ENCODE peak calls at places on chromosomes 16 and 17, in five cellular contexts. Y, C, O, I and E are unnamed samples. For H3K4me1, the result is how much of the 10 kb centered on the place peaks cover.

GRCh38 chr17:46978489-46979022 is 497 bp downstream of the RPRML start:
- DNase-seq in Y (peak), C (peak), O (no peak), I (no peak), E (no peak)

GRCh38 chr16:27969574-27969973 is 93.9 kb downstream of the GSG1L start:
- DNase-seq in Y (no peak), C (no peak), O (no peak), I (no peak), E (no peak)

GRCh38 chr16:82329070-82329469 is 159.0 kb upstream of the MPHOSPH6 start:
- DNase-seq in Y (no peak), C (no peak), O (no peak), I (no peak), E (no peak)

GRCh38 chr16:20901441-20902112 is 1.0 kb downstream of the LYRM1 start:
- DNase-seq in Y (peak), C (peak), O (peak), I (no peak), E (peak)

GRCh38 chr16:1171001-1171400 is 18.1 kb downstream of the CACNA1H start:
- DNase-seq in Y (no peak), C (no peak), O (no peak), I (no peak), E (no peak)

GRCh38 chr16:53421248-53421647 is 13.0 kb upstream of the RBL2 start:
- DNase-seq in Y (no peak), C (peak), O (no peak), I (no peak), E (no peak)

GRCh38 chr17:67506966-67507365 is 129.9 kb downstream of the PITPNC1 start:
- DNase-seq in Y (no peak), C (no peak), O (no peak), I (no peak), E (no peak)

GRCh38 chr16:28585674-28586073 is 11.2 kb downstream of the SULT1A2 start:
- DNase-seq in Y (no peak), C (no peak), O (no peak), I (no peak), E (no peak)

GRCh38 chr17:7263071-7263800 is 958 bp upstream of the CLDN7 start:
- DNase-seq in Y (peak), C (peak), O (peak), I (no peak), E (no peak)

GRCh38 chr17:7261377-7262191 is 694 bp downstream of the CLDN7 start:
- DNase-seq in Y (no peak), C (peak), O (no peak), I (no peak), E (no peak)

GRCh38 chr17:7260601-7261376 is 1.5 kb downstream of the CLDN7 start:
- DNase-seq in Y (no peak), C (peak), O (no peak), I (no peak), E (no peak)

GRCh38 chr17:7263801-7264078 is 1.5 kb upstream of the CLDN7 start:
- DNase-seq in Y (no peak), C (peak), O (no peak), I (no peak), E (no peak)

DNA sequence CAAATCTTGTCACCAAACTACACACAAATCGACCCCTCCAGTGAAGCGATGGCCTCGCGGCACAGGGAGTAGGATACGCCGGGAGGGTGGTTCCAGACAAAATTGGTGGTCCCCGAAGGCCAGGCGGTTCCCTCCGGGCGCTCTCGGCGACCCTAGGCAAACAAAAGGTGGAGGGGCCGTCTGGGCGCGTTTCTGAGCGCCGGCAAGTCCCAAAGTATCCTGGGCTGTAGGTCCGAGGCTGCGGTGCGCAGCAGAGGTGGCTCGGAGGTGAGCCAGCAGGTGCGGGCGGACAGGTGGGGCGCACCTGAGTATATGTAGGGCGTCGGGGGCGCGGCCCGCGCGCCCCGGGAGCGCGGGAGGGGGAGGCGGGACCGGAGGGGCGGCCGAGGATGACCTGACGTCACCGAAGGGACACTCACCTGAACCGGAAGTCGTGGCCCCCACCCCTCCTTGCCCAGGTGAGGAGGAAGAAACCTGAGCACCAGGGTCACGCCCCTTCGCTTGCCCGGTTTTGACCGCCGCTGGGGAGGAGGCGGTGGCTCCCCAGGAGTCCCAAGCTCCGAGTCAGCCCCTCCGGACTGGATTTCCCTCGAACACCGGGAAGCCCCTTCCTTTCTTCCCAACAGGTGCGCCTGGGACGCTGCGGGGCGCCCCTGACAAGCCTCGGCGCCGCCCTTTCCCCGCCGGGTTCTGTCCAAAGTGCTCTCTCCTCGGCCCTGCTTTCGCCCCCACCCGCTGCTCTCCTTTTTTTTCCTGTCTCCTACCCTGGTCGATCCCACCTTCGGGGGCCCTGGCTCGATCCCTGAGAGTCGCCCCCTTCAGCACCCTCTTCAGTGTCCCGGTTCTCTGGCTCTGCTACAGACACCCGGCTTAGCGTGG is at the start of gene CLDN7:
- DNase-seq in Y (no peak), C (peak), O (no peak), I (no peak), E (no peak)
- TF ChIP-seq JUNB in Y (no peak), C (no peak), O (no peak), I (no peak), E (no peak)

DNA sequence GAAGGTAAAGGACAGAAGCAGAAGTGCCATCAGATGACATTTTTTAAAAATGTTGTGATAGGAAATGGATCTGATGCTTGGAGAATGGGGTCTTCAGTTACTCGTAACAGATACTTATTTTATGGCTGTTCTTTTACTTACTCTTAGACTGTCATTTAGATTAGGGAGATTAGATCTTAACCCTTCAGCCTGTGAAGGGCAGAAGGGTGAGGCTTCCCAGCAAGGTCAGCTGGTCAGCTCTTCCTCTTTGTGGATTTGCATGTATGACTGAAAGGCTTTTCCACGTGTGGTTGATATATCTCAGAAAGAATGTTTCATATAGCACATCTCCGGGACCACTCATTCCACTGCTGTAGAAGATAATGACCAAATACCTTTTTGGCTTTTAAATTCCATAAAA is 27.4 kb downstream of the GRB7 start:
- DNase-seq in Y (no peak), C (no peak), O (no peak), I (no peak), E (no peak)
- H3K4me1 ChIP-seq in Y (under half), C (under half), O (under half), I (half or more), E (under half)

DNA sequence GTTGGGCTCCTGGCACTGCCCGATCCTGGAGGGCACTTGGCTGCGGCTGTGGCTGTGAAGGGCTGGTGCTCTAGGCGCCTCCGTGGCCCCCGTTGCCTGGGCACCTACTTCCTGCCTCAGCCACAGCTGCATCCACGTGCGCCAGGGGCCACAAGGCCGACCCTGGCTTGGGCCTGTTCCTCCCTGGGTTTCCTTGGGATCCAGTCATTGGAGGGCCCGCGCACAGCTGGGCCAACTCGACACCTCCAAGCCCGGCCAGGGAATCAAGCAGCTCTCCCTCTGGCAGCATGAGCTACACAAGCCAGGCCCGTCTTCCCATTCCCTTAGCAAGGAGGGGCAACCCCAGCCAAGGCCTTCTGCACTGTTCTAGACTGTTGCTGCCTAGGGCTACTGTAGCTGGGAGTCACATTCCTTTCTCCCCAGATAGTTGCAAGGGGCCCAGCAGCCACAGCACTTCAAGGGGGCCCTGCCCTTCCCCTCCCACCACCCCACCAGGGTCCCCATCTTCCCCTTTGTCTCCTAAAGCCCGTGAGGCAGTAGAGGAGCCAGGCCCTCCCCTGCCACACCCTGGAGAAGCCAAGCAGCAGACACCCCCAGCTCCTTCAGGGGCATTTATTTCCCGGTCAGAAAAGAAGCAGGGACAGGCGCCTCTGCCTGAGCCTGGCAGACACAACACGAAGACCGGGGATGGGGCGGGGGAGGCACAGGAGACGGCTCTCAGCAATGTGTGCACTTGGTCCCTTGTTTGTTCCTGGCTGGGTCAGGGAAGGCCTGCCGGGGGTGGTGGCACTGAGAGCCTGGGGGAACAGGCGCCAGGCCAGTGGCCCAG is 3.8 kb downstream of the ARHGDIA start:
- DNase-seq in Y (peak), C (peak), O (peak), I (no peak), E (peak)
- TF ChIP-seq JUNB in Y (no peak), C (no peak), O (no peak), I (no peak), E (no peak)

GRCh38 chr16:49834496-49835009 is 21.4 kb downstream of the ZNF423 start:
- DNase-seq in Y (no peak), C (peak), O (no peak), I (no peak), E (no peak)

GRCh38 chr16:49836218-49836617 is 19.7 kb downstream of the ZNF423 start:
- DNase-seq in Y (no peak), C (no peak), O (no peak), I (no peak), E (no peak)

GRCh38 chr16:49833796-49834195 is 22.1 kb downstream of the ZNF423 start:
- DNase-seq in Y (no peak), C (no peak), O (no peak), I (no peak), E (no peak)

GRCh38 chr16:49836668-49837067 is 19.2 kb downstream of the ZNF423 start:
- DNase-seq in Y (no peak), C (no peak), O (no peak), I (no peak), E (no peak)

DNA sequence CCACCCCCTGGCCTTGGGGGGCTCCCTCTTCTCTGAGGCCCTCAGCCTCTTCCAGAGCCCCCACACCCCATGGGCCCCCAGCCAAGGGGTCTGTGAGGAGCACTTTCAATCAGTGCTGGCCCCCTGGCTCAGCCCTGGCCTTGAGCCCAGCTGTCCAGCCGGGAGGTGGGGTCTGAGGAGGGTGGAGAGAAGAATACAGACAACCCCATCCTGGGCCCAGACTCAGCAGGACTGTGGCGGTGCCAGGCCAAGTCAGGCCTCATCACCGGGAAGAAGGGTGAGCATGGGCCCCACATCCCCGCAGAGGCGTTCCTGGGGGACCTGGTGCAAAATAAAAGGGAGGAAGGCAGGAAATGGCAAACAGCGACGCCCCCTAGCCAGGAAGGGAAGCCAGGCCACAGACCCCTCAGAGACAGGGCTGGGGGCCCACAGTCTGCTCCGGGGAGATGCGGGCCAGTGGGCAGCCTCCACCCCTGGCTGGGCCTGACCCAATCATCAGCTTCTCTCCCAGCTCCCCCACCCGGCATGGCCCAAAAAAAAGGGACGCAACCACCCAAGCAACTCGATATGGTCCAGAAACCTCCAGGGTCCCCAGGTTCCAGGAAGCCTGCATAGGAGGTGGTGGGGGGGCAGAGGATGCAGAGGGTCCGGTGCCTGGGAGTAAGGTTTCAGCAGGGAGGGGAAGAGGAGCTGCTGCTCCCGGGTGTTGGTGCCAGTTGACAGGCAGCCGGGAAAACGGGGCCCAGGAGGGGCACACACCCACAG is 20.6 kb downstream of the ZNF423 start:
- DNase-seq in Y (no peak), C (peak), O (no peak), I (no peak), E (no peak)
- H3K4me1 ChIP-seq in Y (under half), C (half or more), O (under half), I (under half), E (under half)